ENCODE peak calls at places on chromosomes 3 and 15, in eight cellular contexts. L is NAMALWA, C is bronchial epithelial cell, H is spleen, I is iris pigment epithelial cell, P is head of caudate nucleus, S is lower lobe of right lung, Q is Karpas-422. R is an unnamed sample.
A peak's percentile ranks its signal among the peaks of the same experiment; 100 is the strongest.

GRCh38 chr3:177960014-177960413 is 576.2 kb upstream of the KCNMB2 start:
- DNase-seq in S (no peak), Q (no peak), P (no peak), C (no peak), I (peak; percentile 70), L (no peak), H (no peak), R (peak; percentile 24)

GRCh38 chr15:47888721-47889120 is 171.4 kb downstream of the SEMA6D start:
- DNase-seq in L (no peak), C (no peak), H (no peak), Q (no peak), P (no peak), I (no peak), S (no peak), R (no peak)

GRCh38 chr15:66936115-66936863 is 129.1 kb upstream of the SMAD3 start:
- DNase-seq in L (no peak), H (no peak), I (no peak), P (no peak), S (no peak), Q (no peak), C (no peak), R (no peak)

GRCh38 chr3:113263020-113263419 is 51.7 kb downstream of the BOC start:
- DNase-seq in H (no peak), C (peak; percentile 62), Q (no peak), P (no peak), S (no peak), L (no peak), I (no peak), R (no peak)

GRCh38 chr15:90749754-90750153 is 32.6 kb downstream of the BLM start:
- DNase-seq in C (no peak), L (no peak), H (no peak), Q (no peak), S (no peak), I (no peak), P (peak; percentile 34), R (peak; percentile 48)

GRCh38 chr3:142923694-142924093 is 34.8 kb upstream of the PCOLCE2 start:
- DNase-seq in L (no peak), H (no peak), P (no peak), C (no peak), I (no peak), Q (no peak), S (no peak), R (no peak)

GRCh38 chr15:34239151-34239761 is 14.4 kb downstream of the EMC4 start:
- DNase-seq in H (no peak), P (no peak), I (peak; percentile 89), Q (no peak), C (peak; percentile 99), S (no peak), L (no peak), R (peak; percentile 85)

GRCh38 chr3:28745904-28746617 is 397.4 kb upstream of the AZI2 start:
- DNase-seq in P (peak; percentile 19), Q (no peak), H (no peak), C (no peak), I (no peak), L (no peak), S (no peak), R (peak; percentile 31)

GRCh38 chr3:66539466-66539989 is 38.7 kb upstream of the LRIG1 start:
- DNase-seq in H (no peak), S (no peak), L (no peak), P (no peak), C (no peak), Q (no peak), I (no peak), R (no peak)

GRCh38 chr15:67915374-67916050 is 75.7 kb upstream of the RNU6-1 start:
- DNase-seq in Q (no peak), I (no peak), H (no peak), S (peak; percentile 74), L (no peak), C (no peak), P (peak; percentile 46), R (peak; percentile 81)

R was measured in astrocyte of the hippocampus.